ENCODE peak calls at places on chromosome 6, in five cellular contexts. G, W, Z, X and U are unnamed samples.

GRCh38 chr6:53496100-53496499 is 48.8 kb downstream of the GCLC start:
- DNase-seq in W (no peak), Z (no peak), X (no peak), G (no peak), U (no peak)

GRCh38 chr6:109491207-109491938 is 8.4 kb upstream of the ZBTB24 start:
- DNase-seq in G (no peak), W (no peak), X (no peak), Z (no peak), U (no peak)

GRCh38 chr6:25279748-25280616 is 808 bp downstream of the CARMIL1 start:
- DNase-seq in W (no peak), X (no peak), G (peak; percentile 21), Z (no peak), U (no peak)

GRCh38 chr6:16414205-16414604 is 175.8 kb downstream of the GMPR start:
- DNase-seq in X (no peak), G (no peak), Z (no peak), W (no peak), U (no peak)

GRCh38 chr6:132410840-132411239 is 9.6 kb upstream of the MOXD1 start:
- DNase-seq in X (no peak), G (no peak), Z (no peak), W (no peak), U (no peak)

GRCh38 chr6:81534934-81535465 is 217.5 kb downstream of the TENT5A start:
- DNase-seq in W (no peak), Z (no peak), X (no peak), G (no peak), U (no peak)

GRCh38 chr6:127481628-127482027 is 22.4 kb upstream of the KIAA0408 start:
- DNase-seq in Z (no peak), X (no peak), W (no peak), G (no peak), U (peak; percentile 70)

GRCh38 chr6:41452763-41453162 is 93.4 kb upstream of the FOXP4 start:
- DNase-seq in Z (no peak), W (no peak), G (no peak), X (no peak), U (no peak)

GRCh38 chr6:82072771-82073170 is 174.8 kb downstream of the IBTK start:
- DNase-seq in G (no peak), W (no peak), Z (peak; percentile 36), X (no peak), U (no peak)

GRCh38 chr6:7050911-7051779 is 56.6 kb upstream of the RREB1 start:
- DNase-seq in X (peak; percentile 21), W (peak; percentile 14), Z (no peak), G (peak; percentile 50), U (peak; percentile 100)

GRCh38 chr6:134675110-134676038 is 274.5 kb downstream of the ALDH8A1 start:
- DNase-seq in G (no peak), Z (no peak), W (no peak), X (no peak), U (no peak)

GRCh38 chr6:146700078-146700686 is 101.4 kb downstream of the ADGB start:
- DNase-seq in Z (peak; percentile 69), W (peak; percentile 3), X (no peak), G (no peak), U (peak; percentile 40)

GRCh38 chr6:7392402-7392801 is 2.8 kb downstream of the RIOK1 start:
- DNase-seq in G (no peak), W (no peak), Z (no peak), X (no peak), U (peak; percentile 2)

GRCh38 chr6:94501546-94501945 is 1075.8 kb upstream of the MANEA start:
- DNase-seq in W (no peak), X (no peak), Z (no peak), G (no peak), U (no peak)

GRCh38 chr6:9795880-9796279 is 619.0 kb downstream of the TFAP2A start:
- DNase-seq in X (no peak), W (no peak), G (no peak), Z (no peak), U (no peak)

GRCh38 chr6:138662474-138662873 is 111.1 kb upstream of the CCDC28A start:
- DNase-seq in G (no peak), Z (no peak), W (no peak), X (no peak), U (no peak)